ENCODE peak calls at places on chromosomes 11 and 22, in six cellular contexts. A is glutamatergic neuron, C is BE2C, O is fibroblast of lung, F is IMR-90, J is heart right ventricle. P is an unnamed sample.

GRCh38 chr22:45207981-45208664 is 32.6 kb downstream of the KIAA0930 start:
- DNase-seq in A (no peak), C (peak), O (peak), F (peak), J (no peak), P (peak)

GRCh38 chr11:78050964-78051831 is 12.5 kb upstream of the THRSP start:
- DNase-seq in A (no peak), C (no peak), O (peak), F (peak), J (no peak), P (peak)

GRCh38 chr22:36258750-36259619 is 6.1 kb downstream of the APOL1 start:
- DNase-seq in A (peak), C (no peak), O (peak), F (peak), J (no peak), P (peak)

GRCh38 chr11:34656062-34656720 is 35.3 kb downstream of the EHF start:
- DNase-seq in A (no peak), C (no peak), O (peak), F (peak), J (no peak), P (peak)

GRCh38 chr22:36873614-36874308 is 13.0 kb downstream of the NCF4 start:
- DNase-seq in A (peak), C (peak), O (peak), F (peak), J (peak), P (peak)

GRCh38 chr11:58786693-58787092 is 55.0 kb upstream of the GLYAT start:
- DNase-seq in A (no peak), C (no peak), O (no peak), F (no peak), J (no peak), P (no peak)

GRCh38 chr11:60265373-60266214 is 14.9 kb upstream of the MS4A4A start:
- DNase-seq in A (no peak), C (no peak), O (peak), F (peak), J (peak), P (peak)

GRCh38 chr11:34564807-34565241 is 51.2 kb upstream of the ELF5 start:
- DNase-seq in A (no peak), C (no peak), O (peak), F (no peak), J (no peak), P (no peak)

GRCh38 chr22:25346859-25347751 is 127.7 kb downstream of the CRYBB2 start:
- DNase-seq in A (no peak), C (no peak), O (no peak), F (peak), J (no peak), P (peak)

GRCh38 chr22:40628354-40629042 is 8.0 kb downstream of the MRTFA start:
- DNase-seq in A (no peak), C (no peak), O (peak), F (peak), J (no peak), P (peak)

GRCh38 chr22:31104869-31105268 is 2.5 kb downstream of the SELENOM start:
- DNase-seq in A (peak), C (no peak), O (peak), F (no peak), J (peak), P (no peak)

GRCh38 chr11:65992056-65992455 is 9.9 kb downstream of the EIF1AD start:
- DNase-seq in A (no peak), C (no peak), O (peak), F (no peak), J (no peak), P (no peak)

GRCh38 chr11:60056349-60056969 is at the start of gene MS4A3:
- DNase-seq in A (no peak), C (no peak), O (no peak), F (no peak), J (no peak), P (no peak)

GRCh38 chr22:47154621-47155081 is 392.2 kb downstream of the TBC1D22A start:
- DNase-seq in A (no peak), C (peak), O (peak), F (peak), J (peak), P (peak)

GRCh38 chr11:78860720-78861422 is 286.2 kb upstream of the NARS2 start:
- DNase-seq in A (no peak), C (no peak), O (no peak), F (peak), J (peak), P (peak)

GRCh38 chr11:111344032-111344431 is 35.0 kb downstream of the POU2AF1 start:
- DNase-seq in A (no peak), C (no peak), O (peak), F (peak), J (no peak), P (peak)

GRCh38 chr11:72573380-72573949 is 100.8 kb downstream of the PDE2A start:
- DNase-seq in A (peak), C (peak), O (peak), F (peak), J (no peak), P (peak)

GRCh38 chr11:70296681-70297080 is 26.2 kb downstream of the PPFIA1 start:
- DNase-seq in A (no peak), C (no peak), O (peak), F (no peak), J (no peak), P (no peak)

GRCh38 chr11:120547301-120547700 is 35.8 kb downstream of the GRIK4 start:
- DNase-seq in A (no peak), C (no peak), O (peak), F (peak), J (no peak), P (no peak)

GRCh38 chr11:107202189-107202588 is 183.9 kb upstream of the GUCY1A2 start:
- DNase-seq in A (no peak), C (no peak), O (no peak), F (no peak), J (no peak), P (no peak)

GRCh38 chr11:46726206-46726862 is 7.3 kb downstream of the F2 start:
- DNase-seq in A (no peak), C (no peak), O (no peak), F (no peak), J (no peak), P (no peak)

GRCh38 chr11:34192481-34193401 is 87.3 kb downstream of the NAT10 start:
- DNase-seq in A (no peak), C (peak), O (peak), F (peak), J (peak), P (peak)

GRCh38 chr22:21447694-21448402 is 19.3 kb upstream of the TMEM191C start:
- DNase-seq in A (peak), C (peak), O (no peak), F (no peak), J (peak), P (no peak)

GRCh38 chr11:13183094-13183825 is 94.3 kb upstream of the BMAL1 start:
- DNase-seq in A (no peak), C (no peak), O (peak), F (peak), J (no peak), P (peak)
- TF ChIP-seq CTCF in A (peak), C (peak), O (peak), F (peak), J (peak), P (peak)

DNA sequence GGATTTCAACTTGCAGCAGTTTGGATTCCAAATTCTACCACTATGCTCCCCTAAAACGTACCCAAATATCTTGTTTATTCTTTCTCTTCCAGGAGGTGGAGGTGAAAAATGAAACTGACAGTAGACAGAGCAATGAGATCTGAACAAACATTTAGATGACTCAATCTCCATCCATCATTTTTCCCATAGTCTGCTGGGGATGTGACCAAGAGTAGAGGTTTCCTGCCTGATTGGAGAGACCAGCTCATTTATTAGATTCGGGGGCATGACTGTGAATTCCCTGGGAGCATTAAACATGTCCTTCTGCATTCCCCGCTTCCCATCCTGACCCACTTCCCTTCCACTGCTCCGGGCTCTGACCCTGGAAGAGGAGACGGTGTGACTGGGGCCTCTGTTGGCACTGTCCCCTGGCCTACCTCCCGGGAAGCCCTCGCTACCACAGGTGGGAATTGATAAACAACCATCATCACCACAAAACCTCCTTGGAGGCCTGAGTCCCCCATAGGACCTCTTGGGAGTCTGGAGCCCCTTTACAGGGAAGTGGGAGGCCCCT is 20.3 kb downstream of the DKK3 start:
- DNase-seq in A (no peak), C (no peak), O (peak), F (peak), J (no peak), P (peak)
- TF ChIP-seq CTCF in A (peak), C (no peak), O (no peak), F (no peak), J (no peak), P (no peak)

GRCh38 chr11:127791844-127792243 is 791.3 kb upstream of the KIRREL3 start:
- DNase-seq in A (no peak), C (no peak), O (no peak), F (no peak), J (no peak), P (no peak)

GRCh38 chr11:127789887-127790286 is 789.3 kb upstream of the KIRREL3 start:
- DNase-seq in A (peak), C (peak), O (peak), F (peak), J (no peak), P (no peak)
- TF ChIP-seq CTCF in A (peak), C (peak), O (peak), F (no peak), J (peak), P (no peak)

GRCh38 chr22:43587574-43587973 is 175.8 kb downstream of the MPPED1 start:
- DNase-seq in A (no peak), C (no peak), O (peak), F (peak), J (no peak), P (no peak)

GRCh38 chr22:43592470-43592869 is 180.7 kb downstream of the MPPED1 start:
- DNase-seq in A (peak), C (peak), O (no peak), F (peak), J (no peak), P (peak)
- TF ChIP-seq CTCF in A (peak), C (peak), O (peak), F (peak), J (no peak), P (peak)

DNA sequence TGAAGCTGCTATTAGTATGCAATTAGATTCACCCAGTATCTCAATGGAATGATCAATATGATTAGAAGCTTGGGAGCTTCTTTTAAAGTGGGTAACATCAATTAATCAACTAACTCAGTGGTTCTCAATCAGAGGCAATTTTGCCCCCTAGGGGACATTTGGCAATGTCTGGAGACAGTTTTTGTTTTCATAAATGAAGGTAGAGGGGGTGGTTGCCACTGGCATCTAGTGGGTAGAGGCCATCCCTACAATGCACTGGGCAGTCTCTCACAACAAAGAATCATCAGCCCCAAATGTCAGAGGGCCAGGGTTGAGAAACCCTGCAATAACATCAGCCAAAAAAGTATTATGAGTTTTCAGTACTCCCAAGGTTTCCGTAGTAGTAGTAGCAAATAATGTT is 5.9 kb upstream of the AMOTL1 start:
- DNase-seq in A (no peak), C (peak), O (no peak), F (no peak), J (no peak), P (no peak)
- TF ChIP-seq CTCF in A (peak), C (peak), O (peak), F (peak), J (peak), P (no peak)

GRCh38 chr22:23564276-23564675 is 15.8 kb downstream of the IGLL1 start:
- DNase-seq in A (no peak), C (no peak), O (no peak), F (no peak), J (no peak), P (no peak)
- TF ChIP-seq CTCF in A (no peak), C (no peak), O (no peak), F (no peak), J (no peak), P (no peak)

DNA sequence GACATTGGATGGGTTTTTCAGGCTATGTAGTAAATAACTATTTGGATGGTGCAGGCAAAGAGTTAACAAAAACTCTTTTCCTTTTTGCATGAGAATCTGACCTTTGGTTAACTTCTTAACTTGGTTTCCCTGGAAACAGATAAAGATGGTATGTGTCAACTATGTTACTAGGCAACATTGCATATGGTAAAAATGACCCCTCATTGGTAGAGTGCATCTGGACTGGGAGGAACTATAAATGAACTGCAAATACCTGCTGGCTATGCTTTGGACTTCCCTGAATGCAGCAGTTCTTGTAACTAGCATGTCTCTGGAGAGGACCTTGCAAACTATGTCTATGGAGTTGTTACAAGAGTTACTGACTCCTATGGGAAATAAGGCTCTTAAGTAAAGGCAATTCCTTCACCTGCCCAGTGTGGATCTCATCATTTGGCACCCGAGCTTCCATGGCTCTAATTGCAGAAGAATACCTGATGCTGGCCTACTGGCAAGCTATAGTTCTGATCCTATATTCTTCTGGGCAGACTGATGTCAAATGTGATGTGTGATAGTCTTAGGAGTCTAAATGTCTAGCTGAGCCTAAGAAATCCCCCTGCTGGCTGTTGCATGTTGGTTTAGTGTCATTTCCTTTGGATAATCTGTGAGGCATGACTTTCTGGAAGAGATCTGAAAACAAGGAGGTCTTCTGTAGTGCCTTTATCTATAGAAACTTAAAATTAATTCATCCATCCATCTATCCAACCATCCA is 126.7 kb upstream of the MTMR2 start:
- DNase-seq in A (no peak), C (no peak), O (peak), F (peak), J (no peak), P (peak)
- TF ChIP-seq CTCF in A (no peak), C (peak), O (peak), F (no peak), J (no peak), P (peak)